ENCODE peak calls at places on chromosomes 7 and 10, in six cellular contexts. One of them, this sample, is unnamed.

GRCh38 chr7:16055263-16055976 is 365.9 kb downstream of the CRPPA start:
- DNase-seq in neuronal stem cell: no peak
- DNase-seq in mesendoderm: no peak
- DNase-seq in H1: no peak
- DNase-seq in IMR-90: no peak
- DNase-seq in H9: no peak
- DNase-seq in this sample: peak

GRCh38 chr10:17238445-17239275 is 10.6 kb downstream of the VIM start:
- DNase-seq in neuronal stem cell: no peak
- DNase-seq in mesendoderm: peak
- DNase-seq in H1: no peak
- DNase-seq in IMR-90: peak
- DNase-seq in H9: no peak
- DNase-seq in this sample: no peak

GRCh38 chr7:129739427-129739826 is 127.9 kb downstream of the NRF1 start:
- DNase-seq in neuronal stem cell: no peak
- DNase-seq in mesendoderm: no peak
- DNase-seq in H1: no peak
- DNase-seq in IMR-90: peak
- DNase-seq in H9: no peak
- DNase-seq in this sample: no peak

GRCh38 chr10:79430506-79430905 is 14.9 kb downstream of the ZCCHC24 start:
- DNase-seq in neuronal stem cell: no peak
- DNase-seq in mesendoderm: no peak
- DNase-seq in H1: no peak
- DNase-seq in IMR-90: no peak
- DNase-seq in H9: no peak
- DNase-seq in this sample: no peak

GRCh38 chr7:29106128-29106988 is 40.0 kb downstream of the CPVL start:
- DNase-seq in neuronal stem cell: peak
- DNase-seq in mesendoderm: peak
- DNase-seq in H1: peak
- DNase-seq in IMR-90: peak
- DNase-seq in H9: peak
- DNase-seq in this sample: peak

GRCh38 chr7:151020231-151020630 is 4.1 kb downstream of the ATG9B start:
- DNase-seq in neuronal stem cell: no peak
- DNase-seq in mesendoderm: peak
- DNase-seq in H1: no peak
- DNase-seq in IMR-90: no peak
- DNase-seq in H9: peak
- DNase-seq in this sample: no peak

GRCh38 chr7:55524558-55525310 is 47.6 kb downstream of the VOPP1 start:
- DNase-seq in neuronal stem cell: no peak
- DNase-seq in mesendoderm: no peak
- DNase-seq in H1: no peak
- DNase-seq in IMR-90: no peak
- DNase-seq in H9: no peak
- DNase-seq in this sample: no peak

GRCh38 chr7:73721237-73721848 is 1.9 kb upstream of the STX1A start:
- DNase-seq in neuronal stem cell: no peak
- DNase-seq in mesendoderm: no peak
- DNase-seq in H1: no peak
- DNase-seq in IMR-90: no peak
- DNase-seq in H9: no peak
- DNase-seq in this sample: no peak

GRCh38 chr7:152760384-152761115 is 998 bp downstream of the ACTR3B start:
- DNase-seq in neuronal stem cell: no peak
- DNase-seq in mesendoderm: peak
- DNase-seq in H1: no peak
- DNase-seq in IMR-90: peak
- DNase-seq in H9: no peak
- DNase-seq in this sample: no peak

GRCh38 chr10:124916098-124916584 is 25.8 kb upstream of the ZRANB1 start:
- DNase-seq in neuronal stem cell: no peak
- DNase-seq in mesendoderm: no peak
- DNase-seq in H1: no peak
- DNase-seq in IMR-90: peak
- DNase-seq in H9: no peak
- DNase-seq in this sample: peak

GRCh38 chr7:124781418-124781817 is 15.8 kb upstream of the GPR37 start:
- DNase-seq in neuronal stem cell: no peak
- DNase-seq in mesendoderm: no peak
- DNase-seq in H1: no peak
- DNase-seq in IMR-90: peak
- DNase-seq in H9: no peak
- DNase-seq in this sample: no peak

GRCh38 chr7:95553939-95554338 is 42.4 kb downstream of the PDK4 start:
- DNase-seq in neuronal stem cell: no peak
- DNase-seq in mesendoderm: no peak
- DNase-seq in H1: no peak
- DNase-seq in IMR-90: no peak
- DNase-seq in H9: no peak
- DNase-seq in this sample: no peak

GRCh38 chr10:88848499-88848898 is 3.1 kb downstream of the ANKRD22 start:
- DNase-seq in neuronal stem cell: no peak
- DNase-seq in mesendoderm: no peak
- DNase-seq in H1: no peak
- DNase-seq in IMR-90: peak
- DNase-seq in H9: no peak
- DNase-seq in this sample: no peak

GRCh38 chr7:138278601-138279000 is 181.5 kb upstream of the TRIM24 start:
- DNase-seq in neuronal stem cell: no peak
- DNase-seq in mesendoderm: no peak
- DNase-seq in H1: no peak
- DNase-seq in IMR-90: no peak
- DNase-seq in H9: no peak
- DNase-seq in this sample: no peak

GRCh38 chr10:23461557-23461956 is 22.7 kb downstream of the OTUD1 start:
- DNase-seq in neuronal stem cell: no peak
- DNase-seq in mesendoderm: peak
- DNase-seq in H1: no peak
- DNase-seq in IMR-90: no peak
- DNase-seq in H9: no peak
- DNase-seq in this sample: no peak

GRCh38 chr7:5431485-5432118 is 8.0 kb upstream of the TNRC18 start:
- DNase-seq in neuronal stem cell: no peak
- DNase-seq in mesendoderm: no peak
- DNase-seq in H1: no peak
- DNase-seq in IMR-90: no peak
- DNase-seq in H9: no peak
- DNase-seq in this sample: no peak

GRCh38 chr7:1963575-1963974 is 269.2 kb downstream of the MAD1L1 start:
- DNase-seq in neuronal stem cell: no peak
- DNase-seq in mesendoderm: no peak
- DNase-seq in H1: no peak
- DNase-seq in IMR-90: no peak
- DNase-seq in H9: no peak
- DNase-seq in this sample: no peak

GRCh38 chr10:24908793-24909423 is 43.5 kb downstream of the PRTFDC1 start:
- DNase-seq in neuronal stem cell: no peak
- DNase-seq in mesendoderm: no peak
- DNase-seq in H1: no peak
- DNase-seq in IMR-90: peak
- DNase-seq in H9: no peak
- DNase-seq in this sample: no peak

GRCh38 chr7:19899517-19899916 is 126.1 kb upstream of the TMEM196 start:
- DNase-seq in neuronal stem cell: no peak
- DNase-seq in mesendoderm: no peak
- DNase-seq in H1: no peak
- DNase-seq in IMR-90: no peak
- DNase-seq in H9: no peak
- DNase-seq in this sample: no peak

GRCh38 chr10:133379801-133380666 is 972 bp downstream of the PAOX start:
- DNase-seq in neuronal stem cell: no peak
- DNase-seq in mesendoderm: no peak
- DNase-seq in H1: no peak
- DNase-seq in IMR-90: no peak
- DNase-seq in H9: no peak
- DNase-seq in this sample: no peak
- H2AK5ac ChIP-seq in neuronal stem cell: peak
- H2AK5ac ChIP-seq in mesendoderm: no peak
- H2AK5ac ChIP-seq in H1: no peak
- H2AK5ac ChIP-seq in IMR-90: peak
- H2AK5ac ChIP-seq in H9: no peak
- H2AK5ac ChIP-seq in this sample: no peak

GRCh38 chr7:27179503-27180430 is 5.3 kb downstream of the HOXA11 start:
- DNase-seq in neuronal stem cell: no peak
- DNase-seq in mesendoderm: peak
- DNase-seq in H1: no peak
- DNase-seq in IMR-90: peak
- DNase-seq in H9: peak
- DNase-seq in this sample: peak

GRCh38 chr7:27182285-27182827 is 2.7 kb downstream of the HOXA11 start:
- DNase-seq in neuronal stem cell: no peak
- DNase-seq in mesendoderm: no peak
- DNase-seq in H1: no peak
- DNase-seq in IMR-90: no peak
- DNase-seq in H9: peak
- DNase-seq in this sample: no peak

GRCh38 chr7:27181795-27182275 is 3.2 kb downstream of the HOXA11 start:
- DNase-seq in neuronal stem cell: no peak
- DNase-seq in mesendoderm: no peak
- DNase-seq in H1: no peak
- DNase-seq in IMR-90: no peak
- DNase-seq in H9: peak
- DNase-seq in this sample: no peak

GRCh38 chr7:27180431-27181175 is 4.4 kb downstream of the HOXA11 start:
- DNase-seq in neuronal stem cell: no peak
- DNase-seq in mesendoderm: no peak
- DNase-seq in H1: no peak
- DNase-seq in IMR-90: no peak
- DNase-seq in H9: peak
- DNase-seq in this sample: no peak

DNA sequence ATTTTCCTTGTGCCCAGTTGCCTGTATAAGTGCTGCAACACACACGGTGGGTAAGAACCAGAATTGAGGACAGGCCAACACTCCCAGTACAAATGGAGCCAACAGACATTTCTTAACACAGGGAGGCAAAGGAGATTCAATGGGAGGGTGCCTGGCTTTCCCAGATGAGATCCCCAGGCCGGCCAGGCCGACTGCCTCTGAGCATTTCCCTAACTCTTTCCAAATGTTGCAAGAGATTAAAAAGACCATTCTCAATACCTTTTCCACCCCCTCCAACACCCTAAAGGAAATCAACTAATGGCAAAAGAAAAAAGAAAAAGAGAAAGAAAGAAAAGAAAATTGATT is 3.9 kb downstream of the HOXA11 start:
- DNase-seq in neuronal stem cell: no peak
- DNase-seq in mesendoderm: no peak
- DNase-seq in H1: no peak
- DNase-seq in IMR-90: no peak
- DNase-seq in H9: no peak
- DNase-seq in this sample: no peak
- H2AK5ac ChIP-seq in neuronal stem cell: no peak
- H2AK5ac ChIP-seq in mesendoderm: no peak
- H2AK5ac ChIP-seq in H1: no peak
- H2AK5ac ChIP-seq in IMR-90: no peak
- H2AK5ac ChIP-seq in H9: no peak
- H2AK5ac ChIP-seq in this sample: no peak

GRCh38 chr7:158832994-158833393 is 3.7 kb upstream of the ESYT2 start:
- DNase-seq in neuronal stem cell: no peak
- DNase-seq in mesendoderm: no peak
- DNase-seq in H1: no peak
- DNase-seq in IMR-90: no peak
- DNase-seq in H9: no peak
- DNase-seq in this sample: no peak
- H2AK5ac ChIP-seq in neuronal stem cell: no peak
- H2AK5ac ChIP-seq in mesendoderm: no peak
- H2AK5ac ChIP-seq in H1: no peak
- H2AK5ac ChIP-seq in IMR-90: no peak
- H2AK5ac ChIP-seq in H9: no peak
- H2AK5ac ChIP-seq in this sample: no peak

DNA sequence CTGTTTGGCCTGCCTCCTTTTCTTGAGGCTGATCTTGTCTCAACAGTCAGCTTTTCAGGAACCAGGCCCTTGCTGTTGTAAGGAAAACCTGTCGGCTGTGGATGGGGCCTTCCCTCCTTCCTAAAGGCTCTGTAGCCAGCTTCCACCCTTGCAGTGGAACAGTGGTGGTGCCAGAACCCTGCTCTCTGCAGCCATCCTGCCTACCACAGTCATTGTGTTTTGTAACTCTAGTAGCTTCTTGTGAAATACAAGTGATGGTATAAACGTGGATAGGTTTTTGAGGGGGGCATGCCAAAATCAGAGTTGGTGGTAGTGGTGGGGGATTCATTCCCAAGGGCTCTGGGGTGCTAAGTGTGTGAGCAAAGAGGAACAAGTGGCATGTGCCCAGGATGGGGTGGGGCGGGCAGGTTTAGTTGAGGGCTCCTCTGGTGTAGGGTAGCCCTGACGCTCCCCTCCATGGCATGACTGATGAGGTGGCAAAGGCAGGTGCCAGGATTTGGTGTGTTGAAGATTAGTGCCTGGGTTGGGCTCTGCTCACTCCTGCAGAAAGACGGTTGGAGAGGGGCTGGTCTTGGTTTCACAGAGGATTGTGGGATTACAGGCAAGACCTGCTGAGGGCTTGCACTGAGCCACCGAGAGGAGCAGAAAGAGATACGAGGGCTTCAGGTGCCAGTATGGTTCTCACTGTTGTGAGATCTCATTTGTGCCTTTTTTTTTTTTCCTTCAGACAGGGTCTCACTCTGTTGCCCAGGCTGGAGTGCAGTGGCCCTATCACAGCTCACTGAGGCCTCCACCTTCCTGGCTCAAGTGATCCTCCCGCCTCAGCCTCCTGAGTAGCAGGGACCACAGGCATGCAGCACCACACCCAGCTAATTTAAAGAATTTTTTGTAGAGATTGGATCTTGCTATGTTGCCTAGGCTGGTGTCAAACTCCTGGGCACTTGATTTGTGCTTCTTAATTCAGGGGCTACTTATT is 7.4 kb downstream of the TSPAN14 start:
- DNase-seq in neuronal stem cell: no peak
- DNase-seq in mesendoderm: no peak
- DNase-seq in H1: no peak
- DNase-seq in IMR-90: no peak
- DNase-seq in H9: no peak
- DNase-seq in this sample: peak
- H2AK5ac ChIP-seq in neuronal stem cell: peak
- H2AK5ac ChIP-seq in mesendoderm: no peak
- H2AK5ac ChIP-seq in H1: no peak
- H2AK5ac ChIP-seq in IMR-90: peak
- H2AK5ac ChIP-seq in H9: no peak
- H2AK5ac ChIP-seq in this sample: peak